ENCODE peak calls at places on chromosomes 2 and 18, in four cellular contexts. Z, D, H and N are unnamed samples.

GRCh38 chr2:224958466-224958857 is 83.8 kb downstream of the DOCK10 start:
- DNase-seq in Z (peak), D (no peak), H (no peak), N (peak)

GRCh38 chr2:138602166-138602460 is 100.5 kb downstream of the SPOPL start:
- DNase-seq in H (no peak), D (no peak), Z (no peak), N (no peak)

GRCh38 chr18:52499646-52500045 is 159.6 kb downstream of the DCC start:
- DNase-seq in H (no peak), Z (no peak), D (no peak), N (no peak)

GRCh38 chr2:150376627-150377335 is 110.7 kb downstream of the RND3 start:
- DNase-seq in H (no peak), Z (peak), D (peak), N (peak)

GRCh38 chr18:70781860-70782453 is 493.1 kb downstream of the SOCS6 start:
- DNase-seq in H (peak), D (peak), Z (peak), N (peak)

GRCh38 chr2:134324942-134325341 is 71.1 kb downstream of the MGAT5 start:
- DNase-seq in Z (no peak), H (no peak), D (no peak), N (no peak)

GRCh38 chr18:25962919-25963318 is 127.5 kb downstream of the SS18 start:
- DNase-seq in Z (no peak), H (no peak), D (no peak), N (no peak)

GRCh38 chr2:45380131-45380836 is 230.8 kb downstream of the SRBD1 start:
- DNase-seq in Z (no peak), D (peak), H (no peak), N (peak)

GRCh38 chr2:218820746-218821369 is 10.7 kb downstream of the PRKAG3 start:
- DNase-seq in H (no peak), D (no peak), Z (no peak), N (no peak)

GRCh38 chr2:204982303-204982702 is 437.0 kb downstream of the PARD3B start:
- DNase-seq in Z (peak), D (peak), H (no peak), N (peak)

GRCh38 chr2:132719480-132719879 is 49.5 kb upstream of the LYPD1 start:
- DNase-seq in D (no peak), H (no peak), Z (no peak), N (no peak)